ENCODE peak calls at places on chromosomes 16 and 17, in nine cellular contexts. P, O, K, U, A, J, M, F and S are unnamed samples. For H3K36me3, the result is how much of the 10 kb centered on the place peaks cover.

GRCh38 chr17:4852504-4853075 is 19.4 kb downstream of the MINK1 start:
- DNase-seq in P (no peak), O (no peak), K (no peak), U (no peak), A (no peak), J (no peak), M (no peak), F (no peak), S (peak)

GRCh38 chr17:12768267-12768666 is 21.0 kb upstream of the ARHGAP44 start:
- DNase-seq in P (no peak), O (no peak), K (no peak), U (no peak), A (no peak), J (no peak), M (no peak), F (no peak), S (no peak)

GRCh38 chr17:48373130-48373844 is 56.7 kb downstream of the SKAP1 start:
- DNase-seq in P (no peak), O (no peak), K (no peak), U (no peak), A (no peak), J (no peak), M (no peak), F (no peak), S (no peak)

GRCh38 chr17:83100853-83101391 is 21.5 kb downstream of the METRNL start:
- DNase-seq in P (peak), O (no peak), K (no peak), U (no peak), A (peak), J (no peak), M (no peak), F (no peak), S (no peak)

GRCh38 chr17:50966163-50966666 is 100.1 kb upstream of the TOB1 start:
- DNase-seq in P (no peak), O (no peak), K (no peak), U (no peak), A (no peak), J (no peak), M (no peak), F (no peak), S (no peak)

GRCh38 chr17:29042679-29043538 is at the start of gene PIPOX:
- DNase-seq in P (peak), O (no peak), K (no peak), U (no peak), A (no peak), J (no peak), M (no peak), F (peak), S (peak)

GRCh38 chr17:16593356-16594102 is 24.5 kb upstream of the ZNF287 start:
- DNase-seq in P (no peak), O (peak), K (no peak), U (no peak), A (no peak), J (no peak), M (no peak), F (no peak), S (no peak)

GRCh38 chr17:1779571-1780074 is 17.8 kb downstream of the SERPINF1 start:
- DNase-seq in P (peak), O (peak), K (no peak), U (peak), A (no peak), J (peak), M (no peak), F (peak), S (peak)

GRCh38 chr17:19364699-19365498 is 2.4 kb upstream of the B9D1 start:
- DNase-seq in P (peak), O (no peak), K (no peak), U (no peak), A (peak), J (peak), M (no peak), F (no peak), S (no peak)

GRCh38 chr17:15157051-15157450 is 108.1 kb downstream of the PMP22 start:
- DNase-seq in P (no peak), O (no peak), K (no peak), U (no peak), A (no peak), J (no peak), M (no peak), F (no peak), S (no peak)

GRCh38 chr16:1508494-1509167 is 15.5 kb downstream of the TELO2 start:
- DNase-seq in P (peak), O (no peak), K (no peak), U (no peak), A (no peak), J (no peak), M (no peak), F (no peak), S (no peak)
- H3K36me3 ChIP-seq in P (under half), O (under half), K (under half), U (under half), A (under half), J (under half), M (under half), F (under half), S (under half)

DNA sequence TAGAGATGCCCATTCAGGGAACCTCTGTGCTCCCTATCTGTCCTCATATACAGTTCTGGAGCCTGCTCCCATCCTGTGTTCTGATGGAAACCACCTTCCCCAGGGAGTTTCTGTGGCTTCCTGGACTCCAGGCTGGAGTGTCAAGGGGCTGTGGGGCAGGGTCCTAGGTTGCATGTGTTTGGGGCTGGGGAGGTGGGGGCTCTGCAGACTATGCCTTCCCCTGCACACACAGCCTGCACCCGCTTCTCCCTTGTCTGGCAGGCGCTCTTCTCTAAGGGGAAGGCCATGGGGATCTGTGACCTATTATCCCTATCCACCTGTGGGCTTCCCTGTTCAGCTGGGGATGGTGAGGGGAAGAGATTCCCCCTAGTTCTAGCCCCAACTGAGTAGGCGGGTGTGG is 14.3 kb downstream of the RARA start:
- DNase-seq in P (no peak), O (no peak), K (no peak), U (no peak), A (no peak), J (peak), M (no peak), F (no peak), S (no peak)
- H3K4me3 ChIP-seq in P (no peak), O (no peak), K (peak), U (peak), A (no peak), J (no peak), M (peak), F (peak), S (peak)

DNA sequence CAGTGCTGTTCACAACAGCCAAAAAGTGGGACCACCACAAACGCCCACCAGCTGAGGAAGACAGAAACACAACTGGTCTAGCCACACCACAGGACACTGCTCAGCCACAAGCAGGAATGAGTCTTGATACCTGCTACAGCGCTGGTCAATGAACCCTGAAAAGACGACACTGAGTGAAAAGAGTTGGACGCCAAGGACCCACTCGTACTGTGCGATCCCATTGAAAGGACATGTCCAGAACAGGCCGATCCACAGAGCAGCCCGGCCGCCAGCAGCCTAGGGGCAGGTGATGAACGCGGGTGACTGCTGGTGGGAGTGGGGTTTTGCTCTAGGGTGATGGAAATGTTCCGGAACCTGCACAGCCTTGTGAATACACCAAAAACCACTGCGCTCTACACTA is 10.6 kb upstream of the SLC38A8 start:
- DNase-seq in P (no peak), O (no peak), K (no peak), U (no peak), A (no peak), J (no peak), M (no peak), F (no peak), S (no peak)
- H3K36me3 ChIP-seq in P (under half), O (under half), K (under half), U (half or more), A (under half), J (under half), M (under half), F (under half), S (under half)

DNA sequence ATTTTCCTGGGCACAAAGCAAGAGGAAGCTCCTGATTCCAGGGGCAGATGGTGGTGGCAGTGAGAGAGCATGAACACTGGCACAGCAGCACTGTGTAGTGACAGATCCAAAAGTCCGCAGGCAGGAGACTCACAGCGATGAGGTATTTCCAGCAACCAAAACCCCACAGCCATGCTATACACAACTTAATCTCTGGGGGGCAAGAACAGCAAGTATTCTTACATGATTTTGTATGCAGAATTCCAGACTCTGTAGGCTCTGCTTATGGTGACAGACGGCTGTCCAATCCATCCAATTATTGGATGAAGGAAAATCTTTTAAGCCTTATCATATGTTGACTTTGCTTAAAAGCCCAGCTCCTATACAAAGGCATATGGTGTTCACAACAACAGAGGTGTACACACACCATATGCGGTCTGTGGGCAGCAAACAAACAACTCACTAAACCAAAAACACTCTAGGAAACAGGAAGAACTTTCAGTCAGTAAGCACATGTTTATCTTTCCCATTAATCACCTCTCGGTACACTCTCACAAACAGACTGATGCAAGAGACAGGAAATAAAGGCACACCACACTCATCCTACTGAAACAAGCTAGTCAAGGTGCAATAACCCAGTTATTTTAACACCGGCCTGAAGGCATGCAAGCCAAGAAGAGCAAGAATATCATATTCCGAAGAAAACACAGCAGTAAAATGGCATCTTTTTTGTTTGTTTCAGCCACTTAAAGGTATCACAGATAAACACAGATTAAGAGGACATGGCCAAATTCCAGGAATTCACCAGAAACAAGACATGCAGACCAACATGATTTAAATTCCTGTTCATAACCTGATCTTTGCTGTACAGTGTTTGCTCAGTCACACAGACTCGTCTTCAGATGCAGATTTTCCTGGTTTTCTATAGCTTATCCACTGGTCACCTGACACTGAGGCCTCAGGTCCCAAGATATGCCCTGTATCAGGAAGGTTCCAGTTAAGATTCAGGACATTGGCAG is 47.8 kb downstream of the ERN1 start:
- DNase-seq in P (no peak), O (no peak), K (peak), U (no peak), A (no peak), J (no peak), M (no peak), F (no peak), S (no peak)
- H3K4me3 ChIP-seq in P (no peak), O (no peak), K (no peak), U (no peak), A (no peak), J (no peak), M (no peak), F (no peak), S (no peak)

DNA sequence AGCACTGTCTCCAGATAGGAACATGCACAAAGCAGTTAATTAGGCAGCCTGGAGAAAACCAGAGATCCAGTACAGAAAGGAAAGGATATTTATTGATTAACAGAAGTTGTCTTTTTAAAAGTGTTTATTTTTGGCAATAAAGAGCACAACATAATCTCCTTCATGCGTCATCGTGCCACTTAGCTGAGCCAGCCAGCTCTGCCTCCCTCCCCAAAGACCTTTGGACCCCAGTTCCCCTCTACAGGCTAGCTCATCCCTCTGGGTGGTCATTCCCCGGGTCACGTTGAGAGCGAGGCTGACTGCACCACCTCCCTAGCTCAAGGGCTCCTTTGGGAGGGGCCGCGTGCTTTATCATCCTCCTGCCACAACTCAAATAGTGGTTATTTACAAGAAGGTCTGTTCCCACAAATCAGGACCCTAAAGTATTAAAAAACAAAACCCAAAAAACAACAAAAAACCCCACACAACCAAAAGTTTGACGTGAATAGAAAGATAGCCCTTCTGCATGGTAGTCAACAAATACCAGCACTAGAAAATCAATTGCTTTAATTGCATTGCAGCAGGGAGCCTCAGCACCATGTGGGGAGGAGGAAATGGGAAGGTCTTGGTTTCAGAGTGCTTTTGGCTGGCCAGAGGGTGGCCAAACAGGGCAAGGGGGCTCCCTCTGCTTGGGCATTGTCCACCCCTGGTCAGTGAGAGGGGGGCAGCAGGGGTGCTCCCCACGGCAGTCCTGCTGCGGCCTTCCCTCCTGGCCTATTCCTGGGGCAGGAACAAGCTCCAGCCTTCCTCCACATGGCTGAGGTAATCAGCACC is 9.6 kb downstream of the POLR2C start:
- DNase-seq in P (no peak), O (no peak), K (no peak), U (no peak), A (peak), J (peak), M (no peak), F (no peak), S (no peak)
- H3K36me3 ChIP-seq in P (under half), O (under half), K (under half), U (half or more), A (under half), J (under half), M (half or more), F (under half), S (half or more)

GRCh38 chr17:72618018-72618509 is 474.4 kb downstream of the SLC39A11 start:
- DNase-seq in P (no peak), O (no peak), K (peak), U (no peak), A (peak), J (no peak), M (no peak), F (no peak), S (no peak)
- H3K4me3 ChIP-seq in P (no peak), O (no peak), K (no peak), U (no peak), A (no peak), J (no peak), M (no peak), F (no peak), S (no peak)

DNA sequence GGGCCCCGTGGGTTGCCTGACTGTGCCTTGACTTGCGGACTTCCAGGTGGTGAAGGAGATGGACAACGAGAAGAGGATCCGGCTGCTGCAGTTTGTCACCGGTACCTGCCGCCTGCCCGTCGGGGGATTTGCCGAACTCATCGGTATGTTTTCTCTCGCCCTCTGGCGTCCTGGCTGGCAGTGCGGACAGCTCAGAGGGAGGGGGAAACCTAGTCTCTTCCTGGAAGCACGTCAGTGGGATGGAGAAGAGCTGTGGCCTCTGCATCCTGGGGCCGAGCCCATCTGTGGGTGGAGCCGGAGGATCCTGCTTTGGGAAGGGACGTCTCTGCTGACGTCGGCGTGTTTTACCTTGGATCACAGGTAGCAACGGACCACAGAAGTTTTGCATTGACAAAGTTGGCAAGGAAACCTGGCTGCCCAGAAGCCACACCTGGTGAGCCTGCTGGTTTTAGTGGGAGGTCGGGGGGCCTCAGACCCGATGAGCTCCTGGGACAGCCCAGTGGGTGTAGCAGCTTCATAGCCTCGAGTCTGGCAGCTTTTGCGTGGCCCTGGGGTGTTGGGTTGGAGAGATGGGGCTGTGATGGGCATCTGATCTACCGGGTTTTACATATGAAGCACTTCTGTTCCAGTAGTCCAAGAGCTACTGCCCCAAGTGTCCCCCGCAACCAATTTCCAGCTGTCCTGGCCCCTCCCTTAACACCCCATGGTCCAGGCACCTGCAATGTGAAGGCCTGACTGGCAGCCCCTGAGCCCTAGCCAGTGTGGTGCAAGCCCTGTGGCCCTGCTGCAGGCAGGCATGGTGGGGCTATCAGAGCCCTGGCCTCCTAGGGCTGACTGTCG is 11.9 kb upstream of the CLEC18A start:
- DNase-seq in P (peak), O (no peak), K (no peak), U (no peak), A (no peak), J (no peak), M (no peak), F (no peak), S (no peak)
- H3K36me3 ChIP-seq in P (under half), O (under half), K (under half), U (half or more), A (under half), J (under half), M (half or more), F (under half), S (under half)